ENCODE peak calls at places on chromosomes 16 and 17, in five cellular contexts. N, Q, H, D and M are unnamed samples.

GRCh38 chr17:81398170-81398854 is 3.1 kb downstream of the BAHCC1 start:
- DNase-seq in N (peak), Q (peak), H (peak), D (peak), M (no peak)

GRCh38 chr16:56203052-56203451 is 11.8 kb downstream of the GNAO1 start:
- DNase-seq in N (peak), Q (peak), H (peak), D (peak), M (no peak)

GRCh38 chr17:74453665-74454196 is 12.7 kb upstream of the CD300A start:
- DNase-seq in N (no peak), Q (no peak), H (no peak), D (peak), M (no peak)

GRCh38 chr17:58156839-58157803 is 8.9 kb downstream of the OR4D1 start:
- DNase-seq in N (peak), Q (no peak), H (peak), D (peak), M (peak)

GRCh38 chr17:8466873-8467272 is 31.2 kb downstream of the NDEL1 start:
- DNase-seq in N (no peak), Q (no peak), H (no peak), D (peak), M (no peak)

GRCh38 chr17:45986056-45986455 is 13.0 kb upstream of the STH start:
- DNase-seq in N (no peak), Q (no peak), H (no peak), D (no peak), M (no peak)

GRCh38 chr17:32763855-32764439 is 113.0 kb downstream of the MYO1D start:
- DNase-seq in N (no peak), Q (no peak), H (no peak), D (no peak), M (no peak)

GRCh38 chr17:807146-808002 is 25.2 kb downstream of the MRM3 start:
- DNase-seq in N (no peak), Q (no peak), H (no peak), D (no peak), M (no peak)

GRCh38 chr17:43710101-43710500 is 48.4 kb upstream of the MEOX1 start:
- DNase-seq in N (no peak), Q (no peak), H (no peak), D (no peak), M (no peak)

GRCh38 chr16:65697061-65697460 is 575.2 kb upstream of the CDH11 start:
- DNase-seq in N (no peak), Q (no peak), H (no peak), D (no peak), M (no peak)

GRCh38 chr17:74123866-74124265 is 79.6 kb upstream of the RPL38 start:
- DNase-seq in N (no peak), Q (no peak), H (no peak), D (no peak), M (no peak)

GRCh38 chr16:55021595-55022475 is 91.2 kb downstream of the IRX5 start:
- DNase-seq in N (peak), Q (no peak), H (no peak), D (peak), M (no peak)

GRCh38 chr16:55014022-55014421 is 83.4 kb downstream of the IRX5 start:
- DNase-seq in N (no peak), Q (no peak), H (no peak), D (no peak), M (no peak)

GRCh38 chr16:55018881-55019280 is 88.2 kb downstream of the IRX5 start:
- DNase-seq in N (no peak), Q (no peak), H (no peak), D (no peak), M (no peak)

GRCh38 chr16:55015181-55015913 is 84.7 kb downstream of the IRX5 start:
- DNase-seq in N (no peak), Q (no peak), H (no peak), D (no peak), M (no peak)

DNA sequence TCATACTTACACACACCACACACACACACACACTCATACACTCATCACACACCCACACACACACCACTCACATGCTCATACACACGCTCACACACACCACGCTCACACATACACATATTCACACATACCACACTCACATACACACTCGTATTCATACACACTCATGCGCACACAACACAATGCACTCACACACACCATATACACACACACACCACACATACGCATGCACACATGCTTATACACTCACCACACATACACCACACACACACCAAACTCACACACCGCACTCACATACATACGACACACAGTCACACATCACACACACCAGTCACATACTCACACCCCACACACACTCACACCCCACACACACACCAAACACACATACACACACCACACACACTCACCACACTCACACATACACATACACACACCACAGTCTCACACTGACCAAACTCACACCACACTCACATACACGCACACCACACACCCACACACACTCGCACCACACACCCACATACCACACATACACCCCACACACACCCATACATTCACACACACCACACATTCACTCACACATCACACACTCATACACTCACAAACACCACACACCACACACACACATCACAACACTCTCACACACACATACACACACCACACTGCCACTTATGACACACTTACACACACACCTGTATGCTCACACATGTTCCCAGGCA is 88.9 kb downstream of the IRX5 start:
- DNase-seq in N (no peak), Q (no peak), H (no peak), D (no peak), M (no peak)
- H3K23ac ChIP-seq in N (no peak), Q (no peak), H (no peak), D (no peak), M (no peak)

DNA sequence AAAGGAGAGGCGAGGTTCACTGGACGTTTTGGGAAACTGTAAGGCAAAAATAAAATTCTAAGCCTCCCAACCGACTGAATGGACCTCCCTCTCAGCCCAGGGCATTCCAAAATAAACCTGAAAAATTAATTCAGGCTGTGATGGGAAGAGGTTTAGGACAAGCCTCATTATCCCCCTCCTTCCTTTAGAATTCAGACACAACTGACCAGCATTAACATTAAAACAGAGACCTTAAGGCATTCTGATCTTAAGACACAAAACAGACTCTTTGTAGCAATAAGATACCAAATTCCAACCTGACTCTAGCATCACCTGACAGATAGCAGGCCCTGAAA is 298 bp upstream of the LDHD start:
- DNase-seq in N (no peak), Q (no peak), H (no peak), D (no peak), M (no peak)
- H2BK120ac ChIP-seq in N (no peak), Q (no peak), H (no peak), D (no peak), M (no peak)

DNA sequence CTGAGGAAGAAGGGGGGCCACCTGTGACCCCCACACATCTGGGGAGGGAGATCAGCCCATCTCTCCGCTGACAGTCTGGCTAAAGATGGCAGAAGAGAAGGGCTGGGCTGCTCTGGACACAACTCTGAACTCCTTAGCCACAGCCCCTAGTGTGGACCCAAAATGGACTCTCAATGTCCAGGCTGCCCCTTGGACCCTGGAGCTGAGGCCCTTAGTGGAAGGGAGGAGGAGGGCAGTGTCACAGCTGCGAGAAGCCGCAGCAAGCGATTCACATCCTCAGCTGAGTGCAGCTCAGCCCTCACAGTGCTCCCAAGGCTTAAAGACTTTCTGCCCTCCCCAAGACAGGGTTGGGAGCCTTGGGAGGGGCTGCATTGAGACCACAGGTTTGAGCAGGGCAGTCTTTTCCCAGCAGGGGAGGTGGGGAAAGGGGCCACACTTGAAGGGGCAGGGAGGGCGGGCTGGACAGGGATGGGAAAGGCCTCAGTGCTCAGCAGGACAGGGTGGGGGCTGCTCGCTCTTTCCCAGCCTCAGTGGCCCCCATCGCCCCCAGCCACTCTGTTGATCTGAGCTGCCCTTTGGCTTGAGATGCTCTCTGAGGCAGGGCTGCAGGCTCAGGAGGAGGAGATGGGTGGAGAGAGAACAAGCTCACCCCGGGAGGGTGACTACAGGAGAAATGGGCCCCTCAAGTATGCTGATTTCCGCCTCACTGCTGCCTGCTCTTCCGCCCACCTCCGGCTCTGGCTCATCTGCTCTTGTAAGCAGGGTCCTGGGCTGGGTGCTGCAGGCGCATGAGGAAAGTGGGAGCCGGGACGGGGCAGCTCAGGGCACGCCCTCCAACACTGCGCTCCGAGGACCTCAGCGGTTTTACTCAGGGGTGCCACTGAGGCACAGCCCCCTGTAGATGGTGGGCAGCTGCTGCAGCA is 50.9 kb upstream of the MTSS2 start:
- DNase-seq in N (no peak), Q (peak), H (no peak), D (no peak), M (no peak)
- H2BK15ac ChIP-seq in N (no peak), Q (peak), H (peak), D (no peak), M (peak)

DNA sequence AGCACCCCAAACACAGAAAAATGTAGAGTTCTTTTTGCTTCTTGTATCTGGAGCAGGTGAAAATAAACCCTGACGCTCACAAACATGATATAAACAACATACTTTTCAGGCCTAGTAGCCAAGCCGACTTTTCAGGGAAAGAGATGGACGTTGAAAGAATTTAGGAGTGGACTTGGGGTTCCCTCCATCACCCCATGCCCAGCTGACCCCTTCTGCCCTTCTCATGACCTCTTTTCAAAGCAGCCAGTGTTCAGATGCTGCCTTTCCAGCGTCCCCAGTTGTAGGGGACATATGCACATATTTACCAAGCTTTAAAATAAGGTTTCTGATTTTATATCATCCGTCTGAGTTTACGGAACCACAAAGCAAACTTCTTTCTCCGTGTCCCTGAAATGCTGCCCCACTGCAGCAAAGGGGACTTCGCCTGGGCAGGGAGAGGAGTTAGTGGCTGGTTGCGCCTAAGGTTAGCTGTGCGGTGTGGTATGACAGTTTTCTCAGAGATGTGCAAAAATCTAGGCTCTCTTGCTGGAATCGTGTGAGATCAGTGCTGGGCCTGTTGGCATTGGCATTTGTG is 235.5 kb downstream of the MRTFB start:
- DNase-seq in N (no peak), Q (no peak), H (no peak), D (no peak), M (no peak)
- H3K23ac ChIP-seq in N (peak), Q (no peak), H (no peak), D (no peak), M (no peak)

DNA sequence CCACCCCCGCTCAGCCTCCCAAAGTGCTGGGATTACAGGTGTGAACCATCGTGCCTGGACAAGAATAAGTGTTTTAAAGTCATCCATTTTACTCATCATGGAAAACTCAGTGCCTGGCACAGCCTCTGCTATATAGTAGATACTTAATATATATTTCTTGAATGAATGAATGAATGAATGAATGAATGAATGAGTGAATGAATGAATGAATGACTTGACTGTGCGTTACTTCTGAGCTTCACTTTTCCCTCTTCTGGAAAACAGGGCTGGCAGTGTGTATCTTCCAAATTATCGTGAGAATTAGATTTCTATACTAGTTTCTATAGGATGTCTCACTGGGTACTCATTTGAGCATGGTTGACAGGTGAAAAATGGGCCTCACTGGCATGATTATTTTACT is 307.3 kb upstream of the ERCC4 start:
- DNase-seq in N (no peak), Q (no peak), H (no peak), D (no peak), M (no peak)
- H2BK120ac ChIP-seq in N (no peak), Q (no peak), H (no peak), D (no peak), M (no peak)